ENCODE peak calls at places on chromosomes 5 and 9, in four cellular contexts. N is HCT116, Q is HepG2, O is K562. R is an unnamed sample.

GRCh38 chr9:109150925-109151547 is 16.0 kb downstream of the FRRS1L start:
- DNase-seq in N (no peak), Q (no peak), O (no peak), R (no peak)

GRCh38 chr5:144122081-144122480 is 48.4 kb downstream of the YIPF5 start:
- DNase-seq in N (no peak), Q (no peak), O (no peak), R (no peak)

GRCh38 chr5:5207832-5208231 is 67.7 kb downstream of the ADAMTS16 start:
- DNase-seq in N (no peak), Q (no peak), O (no peak), R (no peak)

GRCh38 chr9:117720555-117720954 is 16.4 kb downstream of the TLR4 start:
- DNase-seq in N (no peak), Q (no peak), O (no peak), R (no peak)

GRCh38 chr5:112253478-112254250 is 165.4 kb downstream of the EPB41L4A start:
- DNase-seq in N (no peak), Q (no peak), O (no peak), R (no peak)

GRCh38 chr5:90551376-90551775 is 7.2 kb upstream of the ADGRV1 start:
- DNase-seq in N (no peak), Q (no peak), O (no peak), R (no peak)

GRCh38 chr5:61467766-61468482 is 135.9 kb downstream of the ZSWIM6 start:
- DNase-seq in N (no peak), Q (no peak), O (no peak), R (no peak)

GRCh38 chr9:133115604-133116345 is 5.3 kb downstream of the RALGDS start:
- DNase-seq in N (no peak), Q (no peak), O (no peak), R (no peak)

GRCh38 chr9:97316904-97317303 is 9.4 kb downstream of the CCDC180 start:
- DNase-seq in N (no peak), Q (no peak), O (no peak), R (no peak)

DNA sequence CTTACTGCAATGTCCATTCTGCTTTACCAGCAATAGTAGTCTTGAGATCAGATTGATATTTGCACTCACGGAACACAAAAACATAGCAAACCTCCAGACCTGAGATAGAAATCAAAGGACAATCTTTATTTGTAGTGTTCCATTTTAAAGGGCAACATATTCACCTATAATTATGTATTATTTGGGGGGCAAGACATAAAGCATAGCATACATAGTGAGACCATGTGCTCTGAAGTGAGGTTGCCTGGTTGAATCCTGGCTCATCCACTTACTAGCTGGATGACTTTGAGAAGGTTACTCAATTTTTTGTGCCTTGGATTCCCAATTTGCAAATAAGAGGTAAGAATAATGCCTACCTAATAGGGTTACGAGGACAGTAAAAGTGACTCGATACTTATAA is at the start of gene OR1B1:
- DNase-seq in N (no peak), Q (no peak), O (no peak), R (no peak)
- H3K9me3 ChIP-seq in N (no peaks in the 10 kb centered on the region), Q (no peaks in the 10 kb centered on the region), O (no peaks in the 10 kb centered on the region), R (no peaks in the 10 kb centered on the region)

GRCh38 chr9:5459289-5459829 is 9.0 kb downstream of the CD274 start:
- DNase-seq in N (no peak), Q (no peak), O (no peak), R (no peak)
- TF ChIP-seq TCF7L2 in N (no peak), Q (no peak), O (no peak), R (no peak)

DNA sequence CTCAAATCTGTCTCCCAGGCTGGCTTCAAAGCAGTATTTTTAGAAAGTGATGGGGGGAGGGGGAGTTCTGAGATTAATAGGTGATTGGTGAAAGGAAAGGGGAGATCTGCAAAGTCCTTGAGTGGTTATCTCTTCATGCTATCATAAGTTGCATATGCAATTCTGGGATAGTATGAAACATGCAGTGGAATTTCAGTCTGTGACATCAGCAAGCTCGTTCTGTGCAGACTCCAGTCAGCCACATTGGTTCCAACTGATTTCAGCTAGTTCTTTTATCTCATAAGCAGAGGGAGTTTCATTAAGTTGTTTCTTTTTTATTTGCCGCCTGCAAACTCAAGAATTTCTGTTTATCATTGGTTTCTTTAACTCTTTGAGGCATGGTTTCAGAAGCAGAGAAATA is 180.5 kb upstream of the SH3GL2 start:
- DNase-seq in N (no peak), Q (no peak), O (no peak), R (no peak)
- H3K4me1 ChIP-seq in N (no peaks in the 10 kb centered on the region), Q (no peaks in the 10 kb centered on the region), O (no peaks in the 10 kb centered on the region), R (no peaks in the 10 kb centered on the region)

GRCh38 chr5:77771452-77771851 is 4.7 kb downstream of the TBCA start:
- DNase-seq in N (no peak), Q (no peak), O (no peak), R (no peak)

GRCh38 chr5:77772729-77773128 is 3.4 kb downstream of the TBCA start:
- DNase-seq in N (no peak), Q (no peak), O (no peak), R (no peak)

GRCh38 chr5:77770293-77771005 is 5.7 kb downstream of the TBCA start:
- DNase-seq in N (no peak), Q (no peak), O (no peak), R (no peak)

GRCh38 chr5:77768978-77769377 is 7.2 kb downstream of the TBCA start:
- DNase-seq in N (no peak), Q (no peak), O (no peak), R (no peak)

DNA sequence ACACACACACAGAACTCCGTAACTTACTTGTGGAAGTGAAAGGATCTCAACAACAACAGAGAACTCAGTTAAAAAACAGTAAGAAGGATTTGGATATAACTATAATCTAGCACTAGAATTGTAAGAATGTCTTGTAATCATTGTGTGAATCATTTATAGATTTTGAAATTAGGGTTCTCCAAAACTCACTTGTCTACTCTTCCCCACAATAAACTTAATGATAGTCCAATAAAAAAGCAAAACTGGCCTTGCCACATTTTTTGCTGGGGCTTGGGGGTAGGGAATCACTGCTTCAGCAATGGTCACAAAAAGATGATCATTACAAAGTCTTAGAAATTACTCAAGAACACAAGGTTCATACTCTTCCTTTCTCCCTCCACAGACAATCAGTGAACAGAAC is 8.8 kb downstream of the TBCA start:
- DNase-seq in N (no peak), Q (no peak), O (no peak), R (no peak)
- H3K9me3 ChIP-seq in N (no peaks in the 10 kb centered on the region), Q (no peaks in the 10 kb centered on the region), O (peaks cover 4% of the 10 kb centered on the region), R (no peaks in the 10 kb centered on the region)

DNA sequence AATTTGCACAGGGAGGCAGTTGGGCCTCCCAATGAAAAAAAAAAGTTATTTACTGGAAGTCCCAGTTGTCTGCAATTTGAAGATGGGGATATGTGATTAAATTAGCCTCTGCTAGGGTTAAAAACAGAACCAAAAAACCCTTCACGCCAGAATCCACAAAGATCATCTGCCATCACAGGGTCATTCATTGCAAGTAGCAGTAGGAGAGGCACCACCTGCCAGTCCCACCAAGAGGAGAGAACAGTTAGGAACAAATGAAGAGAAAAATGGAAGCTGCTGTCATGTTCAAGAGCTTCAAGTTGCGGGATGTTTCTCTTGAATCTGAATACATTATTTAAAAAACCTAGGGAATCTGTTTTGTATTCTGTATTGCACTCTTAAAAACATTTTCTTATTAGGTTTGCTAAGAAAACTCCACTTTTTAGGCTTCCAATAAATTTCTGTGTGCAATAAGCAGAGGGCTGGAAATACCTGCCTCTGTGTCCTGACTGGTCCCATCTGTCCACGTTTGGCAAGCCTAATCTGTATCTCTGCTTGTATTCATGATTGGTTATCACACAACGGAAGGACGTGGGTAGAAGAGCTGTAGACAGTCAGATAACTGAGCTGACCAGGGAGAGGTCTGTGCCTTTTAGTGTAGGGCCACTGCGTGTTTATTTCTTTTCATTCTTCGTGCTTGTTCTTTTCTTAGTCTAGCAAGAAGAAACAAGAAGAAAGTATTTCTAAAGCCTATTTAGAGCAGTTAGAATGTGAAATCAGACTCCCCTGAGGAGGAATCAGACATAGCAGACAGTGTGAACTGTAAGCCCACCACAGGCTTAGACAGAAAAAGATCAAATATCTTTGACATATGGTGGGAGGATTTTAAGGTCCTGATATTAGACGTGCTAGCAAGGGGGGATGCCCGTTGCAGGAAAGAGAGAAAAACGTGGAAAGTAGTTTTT is 630.6 kb upstream of the SEMA6A start:
- DNase-seq in N (no peak), Q (no peak), O (no peak), R (no peak)
- TF ChIP-seq TCF7L2 in N (no peak), Q (no peak), O (no peak), R (no peak)

DNA sequence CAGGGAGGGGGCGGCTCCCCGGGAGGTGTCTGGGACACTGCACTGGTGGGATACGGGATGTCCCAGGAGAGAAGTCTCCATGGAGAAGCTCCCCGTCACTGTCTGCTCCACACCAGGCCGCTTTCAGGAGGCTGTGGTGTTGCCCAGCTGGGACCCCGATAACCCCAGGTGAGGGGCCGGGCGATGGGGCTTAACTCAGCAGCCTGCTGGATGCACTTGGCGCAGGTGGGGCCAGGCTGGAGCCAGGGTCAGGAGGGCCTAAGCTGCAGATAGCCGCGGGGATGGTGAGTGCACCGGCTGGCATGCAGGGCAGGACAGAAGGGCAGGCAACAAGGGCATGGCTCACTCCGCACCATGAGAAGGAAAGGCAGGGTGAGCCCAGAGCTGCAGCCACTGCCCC is 377.5 kb upstream of the IRX1 start:
- DNase-seq in N (no peak), Q (no peak), O (no peak), R (no peak)
- H3K4me1 ChIP-seq in N (no peaks in the 10 kb centered on the region), Q (no peaks in the 10 kb centered on the region), O (no peaks in the 10 kb centered on the region), R (no peaks in the 10 kb centered on the region)

GRCh38 chr9:137734181-137734580 is 115.4 kb downstream of the EHMT1 start:
- DNase-seq in N (no peak), Q (no peak), O (peak; percentile 29), R (no peak)
- H3K9me3 ChIP-seq in N (peaks cover 3% of the 10 kb centered on the region), Q (peaks cover 10% of the 10 kb centered on the region), O (peaks cover 18% of the 10 kb centered on the region), R (peaks cover 9% of the 10 kb centered on the region)

DNA sequence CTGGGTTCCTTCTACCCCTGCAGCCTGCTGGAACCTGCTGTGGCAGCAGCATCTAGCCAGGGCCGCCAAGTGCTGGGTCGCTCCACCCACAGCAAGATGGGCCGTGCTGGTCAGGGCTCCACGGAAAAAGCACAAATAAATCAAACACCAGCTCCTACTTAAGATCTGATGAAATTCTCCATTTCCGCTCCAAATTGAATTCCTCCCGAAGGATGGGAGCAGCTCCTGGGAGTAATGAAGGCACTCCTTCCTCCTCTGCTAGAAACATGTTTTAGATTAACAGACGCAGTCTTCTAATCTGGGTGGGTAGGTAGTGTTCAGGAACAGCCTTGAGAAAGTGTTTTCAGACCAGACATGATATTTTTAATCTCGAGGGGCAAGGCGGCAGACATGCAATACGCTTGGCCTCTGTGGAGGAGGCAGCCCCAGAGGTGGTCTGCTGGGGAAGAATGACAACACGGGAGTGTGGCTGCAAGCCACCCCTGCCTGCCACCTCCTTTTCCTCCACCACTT is 194.0 kb downstream of the AOPEP start:
- DNase-seq in N (no peak), Q (no peak), O (no peak), R (no peak)
- TF ChIP-seq TCF7L2 in N (no peak), Q (no peak), O (no peak), R (no peak)

R was measured in Panc1.